ENCODE peak calls at places on chromosomes 2 and 18, in five cellular contexts. U is HepG2, I is K562, W is GM12878, S is H1. D is an unnamed sample.

GRCh38 chr18:23614891-23615290 is 28.6 kb upstream of the NPC1 start:
- DNase-seq in U (no peak), I (no peak), W (no peak), S (no peak), D (no peak)

GRCh38 chr18:25805323-25805722 is 285.1 kb downstream of the SS18 start:
- DNase-seq in U (no peak), I (no peak), W (no peak), S (no peak), D (no peak)

GRCh38 chr2:24579053-24579803 is 88.2 kb downstream of the NCOA1 start:
- DNase-seq in U (no peak), I (no peak), W (no peak), S (no peak), D (no peak)

GRCh38 chr2:101986386-101986785 is 5.4 kb upstream of the IL1R2 start:
- DNase-seq in U (peak), I (no peak), W (no peak), S (no peak), D (no peak)

GRCh38 chr18:74147491-74147778 is 199 bp downstream of the FBXO15 start:
- DNase-seq in U (no peak), I (no peak), W (no peak), S (no peak), D (no peak)

GRCh38 chr18:8816805-8817204 is 111.4 kb downstream of the MTCL1 start:
- DNase-seq in U (no peak), I (no peak), W (no peak), S (no peak), D (no peak)

GRCh38 chr2:7604456-7604855 is 687.2 kb downstream of the RNF144A start:
- DNase-seq in U (no peak), I (no peak), W (no peak), S (no peak), D (no peak)

GRCh38 chr2:172985139-172985874 is 90.3 kb upstream of the MAP3K20 start:
- DNase-seq in U (no peak), I (no peak), W (no peak), S (no peak), D (peak)

GRCh38 chr2:19187323-19188020 is 171.0 kb downstream of the OSR1 start:
- DNase-seq in U (no peak), I (no peak), W (no peak), S (no peak), D (no peak)

GRCh38 chr2:240260664-240261063 is 120.2 kb upstream of the OTOS start:
- DNase-seq in U (no peak), I (no peak), W (no peak), S (no peak), D (no peak)

GRCh38 chr2:240259201-240259923 is 118.9 kb upstream of the OTOS start:
- DNase-seq in U (no peak), I (no peak), W (no peak), S (no peak), D (no peak)

GRCh38 chr2:240257940-240258580 is 117.6 kb upstream of the OTOS start:
- DNase-seq in U (no peak), I (no peak), W (no peak), S (no peak), D (no peak)

GRCh38 chr2:240258685-240259084 is 118.2 kb upstream of the OTOS start:
- DNase-seq in U (no peak), I (no peak), W (no peak), S (no peak), D (no peak)

DNA sequence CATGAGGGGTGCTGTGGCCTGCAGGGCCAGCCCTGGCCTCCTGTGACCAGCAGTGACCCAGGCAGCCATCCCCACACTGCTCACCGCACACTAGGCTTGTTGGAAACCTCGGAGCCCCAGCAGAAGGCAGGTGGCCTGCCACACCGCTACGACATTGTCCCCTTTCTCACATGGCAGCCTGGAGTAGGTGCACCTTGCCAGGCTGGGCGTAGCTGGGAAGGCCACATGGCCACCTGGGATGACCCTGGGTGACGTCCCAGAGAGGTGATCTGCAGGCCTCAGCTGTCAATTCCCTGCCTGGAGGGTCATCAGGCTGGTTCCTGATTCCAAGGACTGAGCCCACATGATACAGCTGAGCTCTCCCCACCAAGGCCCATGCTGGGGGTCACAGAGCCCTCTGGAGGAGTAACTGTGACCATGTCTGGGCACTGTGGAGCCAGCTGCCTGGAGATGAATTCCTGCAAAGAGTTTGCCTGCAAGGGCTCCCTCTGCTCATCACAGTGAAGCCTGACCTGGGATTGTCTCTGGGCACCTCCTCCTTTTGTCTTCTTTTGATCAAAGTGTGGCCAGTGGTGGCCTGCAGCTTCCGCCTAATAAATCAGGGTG is 119.6 kb upstream of the OTOS start:
- DNase-seq in U (no peak), I (no peak), W (no peak), S (no peak), D (no peak)
- TF ChIP-seq KDM1A in U (no peak), I (no peak), W (no peak), S (no peak), D (no peak)

GRCh38 chr18:5103693-5104092 is 93.4 kb downstream of the AKAIN1 start:
- DNase-seq in U (no peak), I (peak), W (no peak), S (no peak), D (no peak)

GRCh38 chr18:5107990-5108389 is 89.1 kb downstream of the AKAIN1 start:
- DNase-seq in U (no peak), I (no peak), W (no peak), S (no peak), D (no peak)

GRCh38 chr18:5103286-5103685 is 93.8 kb downstream of the AKAIN1 start:
- DNase-seq in U (no peak), I (no peak), W (no peak), S (no peak), D (no peak)

GRCh38 chr18:5104246-5104645 is 92.8 kb downstream of the AKAIN1 start:
- DNase-seq in U (no peak), I (no peak), W (no peak), S (peak), D (no peak)

DNA sequence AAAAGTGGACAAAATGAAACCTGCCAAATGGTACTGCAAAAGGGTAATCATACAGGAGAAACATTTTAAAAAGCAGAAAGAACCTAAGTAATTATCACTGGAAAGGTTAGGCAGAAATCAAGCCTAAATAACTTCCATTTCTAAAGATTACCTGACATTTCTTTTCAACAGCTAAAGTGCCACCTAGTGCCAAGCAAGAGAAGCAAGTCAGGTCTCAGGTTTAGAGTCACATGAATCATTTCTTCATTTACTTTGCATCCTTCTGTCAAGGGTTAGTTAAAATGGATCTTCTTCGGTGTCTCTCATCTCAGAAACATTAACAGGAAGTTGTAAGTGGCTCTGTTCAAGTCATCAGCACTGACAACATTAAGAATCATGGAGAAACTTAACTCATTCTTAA is 90.3 kb downstream of the AKAIN1 start:
- DNase-seq in U (no peak), I (peak), W (no peak), S (no peak), D (peak)
- TF ChIP-seq KDM1A in U (no peak), I (no peak), W (no peak), S (no peak), D (no peak)

DNA sequence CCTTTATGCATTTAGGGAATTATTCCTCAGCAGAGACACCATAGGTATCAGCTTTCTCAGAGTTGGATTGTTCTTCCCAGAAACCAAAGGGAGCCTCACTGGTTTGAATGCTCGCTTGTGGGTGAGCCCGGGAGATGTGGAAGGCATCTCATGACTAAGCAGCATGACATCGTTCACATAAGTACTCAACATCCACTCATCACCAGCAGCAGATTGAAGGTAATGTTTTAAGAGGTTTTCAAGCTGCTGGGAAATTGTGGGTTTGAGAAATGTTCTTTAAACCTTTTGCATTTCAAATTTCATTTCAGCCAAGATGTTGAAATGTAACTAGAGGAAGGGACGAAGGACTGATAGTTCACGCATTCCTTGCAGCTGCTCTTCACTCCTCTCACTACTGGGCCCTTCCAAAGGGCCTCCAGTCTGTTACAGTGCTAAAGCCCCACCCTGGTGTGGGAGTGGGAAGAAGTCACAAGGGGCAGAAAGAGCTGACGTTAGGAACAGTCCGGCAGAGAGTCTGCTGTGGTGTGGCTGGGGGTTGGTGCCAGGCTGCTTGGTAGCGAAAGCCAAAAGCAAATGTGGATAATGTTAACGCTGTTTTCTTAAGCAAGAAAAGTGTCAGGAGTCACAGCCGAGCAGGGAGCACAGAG is 324.5 kb upstream of the EPHA4 start:
- DNase-seq in U (no peak), I (no peak), W (no peak), S (no peak), D (no peak)
- TF ChIP-seq KDM1A in U (no peak), I (no peak), W (no peak), S (no peak), D (no peak)

GRCh38 chr2:233267516-233268245 is 16.2 kb downstream of the ATG16L1 start:
- DNase-seq in U (no peak), I (no peak), W (peak), S (no peak), D (no peak)
- TF ChIP-seq KDM1A in U (no peak), I (no peak), W (no peak), S (no peak), D (no peak)

GRCh38 chr18:22342625-22343024 is 75.1 kb downstream of the CTAGE1 start:
- DNase-seq in U (no peak), I (peak), W (no peak), S (no peak), D (no peak)
- TF ChIP-seq KDM1A in U (no peak), I (no peak), W (no peak), S (no peak), D (no peak)

DNA sequence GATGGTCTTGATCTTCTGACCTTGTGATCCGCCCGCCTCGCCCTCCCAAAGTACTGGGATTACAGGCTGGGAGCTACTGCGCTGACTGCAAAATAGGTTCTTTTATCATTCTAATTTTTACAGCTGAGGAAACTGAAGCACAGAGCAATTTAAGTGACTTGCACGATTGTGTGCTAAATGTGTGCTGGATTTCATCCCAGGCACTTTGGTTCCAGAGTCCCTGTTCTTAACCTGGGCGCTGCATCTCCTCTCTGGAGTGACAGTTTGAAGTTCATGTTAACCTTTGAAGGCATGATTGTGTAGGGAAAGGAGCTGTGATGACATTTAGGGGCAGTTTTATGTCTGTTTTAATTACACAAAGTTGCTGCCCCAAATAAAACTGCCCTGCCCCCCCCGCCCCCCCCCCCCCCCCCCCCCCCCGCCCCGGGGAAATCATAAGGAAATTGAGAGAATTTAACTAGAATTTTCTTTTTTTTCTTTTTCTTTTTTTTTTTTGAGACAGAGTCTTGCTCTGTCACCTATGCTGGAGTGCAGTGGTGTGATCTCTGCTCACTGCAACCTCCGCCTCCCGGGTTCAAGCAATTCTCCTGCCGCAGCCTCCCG is 5.6 kb downstream of the ACSL3 start:
- DNase-seq in U (peak), I (no peak), W (peak), S (no peak), D (no peak)
- TF ChIP-seq KDM1A in U (no peak), I (no peak), W (no peak), S (no peak), D (no peak)

GRCh38 chr2:158667567-158667966 is 127.5 kb upstream of the DAPL1 start:
- DNase-seq in U (no peak), I (no peak), W (no peak), S (no peak), D (no peak)
- TF ChIP-seq KDM1A in U (no peak), I (no peak), W (no peak), S (no peak), D (no peak)

DNA sequence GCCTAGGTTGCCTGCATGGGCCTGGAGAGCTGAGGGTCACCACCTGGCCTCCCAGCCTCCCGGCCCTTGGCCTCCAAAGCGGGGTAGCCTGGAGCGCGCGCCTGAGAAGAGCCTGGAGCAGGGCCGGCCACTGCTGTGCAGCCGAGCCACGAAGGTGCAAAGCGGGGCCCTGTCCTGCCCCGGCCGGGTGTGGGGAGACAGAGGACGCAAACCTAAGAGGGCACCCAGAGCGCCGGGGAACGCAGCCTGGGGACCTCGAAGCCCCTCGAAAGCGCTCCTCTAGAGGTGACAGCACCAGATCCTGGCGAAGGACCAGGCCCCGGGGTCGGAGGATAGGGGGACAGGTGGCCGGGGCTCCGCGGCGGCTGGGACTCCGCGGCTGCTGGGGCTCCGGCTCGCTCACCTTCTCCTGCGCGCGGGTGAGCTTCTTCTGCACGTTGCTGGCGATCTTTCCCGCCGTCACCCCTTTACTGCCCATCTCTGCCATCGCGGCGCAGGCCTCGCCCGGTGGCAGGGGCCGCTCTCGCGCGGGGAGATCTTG is 427 bp downstream of the BIN1 start:
- DNase-seq in U (no peak), I (no peak), W (no peak), S (no peak), D (no peak)
- TF ChIP-seq KDM1A in U (no peak), I (no peak), W (no peak), S (no peak), D (no peak)

GRCh38 chr2:217653240-217653639 is 349.6 kb downstream of the TNS1 start:
- DNase-seq in U (no peak), I (no peak), W (no peak), S (no peak), D (peak)

GRCh38 chr2:217654173-217654572 is 348.6 kb downstream of the TNS1 start:
- DNase-seq in U (no peak), I (no peak), W (no peak), S (no peak), D (no peak)

GRCh38 chr2:217655656-217656055 is 347.1 kb downstream of the TNS1 start:
- DNase-seq in U (no peak), I (no peak), W (no peak), S (no peak), D (no peak)

GRCh38 chr2:217657252-217657651 is 345.5 kb downstream of the TNS1 start:
- DNase-seq in U (no peak), I (no peak), W (no peak), S (no peak), D (no peak)

DNA sequence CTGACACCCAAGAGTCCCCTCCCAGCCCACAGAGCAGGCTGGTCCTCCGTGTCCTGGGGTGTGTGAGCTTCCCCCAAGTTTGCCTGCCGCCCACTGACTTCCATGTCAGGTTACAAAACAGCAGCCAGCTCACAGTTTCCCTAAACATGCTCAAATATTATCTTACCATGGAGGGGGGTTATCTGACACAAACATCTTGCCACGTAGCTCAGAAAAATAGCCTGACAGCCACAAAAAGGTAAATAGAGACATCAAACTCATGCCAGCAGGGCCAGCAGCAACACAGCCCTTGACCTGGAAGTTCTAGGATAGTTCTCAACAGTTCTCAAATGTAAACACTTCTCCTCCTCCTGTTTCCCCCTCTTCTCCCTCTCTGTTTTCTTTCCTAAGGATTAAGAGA is 346.4 kb downstream of the TNS1 start:
- DNase-seq in U (no peak), I (no peak), W (no peak), S (no peak), D (no peak)
- TF ChIP-seq KDM1A in U (no peak), I (no peak), W (no peak), S (no peak), D (no peak)